ENCODE peak calls at places on chromosome 6, in six cellular contexts. One of them, this sample, is unnamed.

GRCh38 chr6:108721308-108721707 is 126.9 kb upstream of the ARMC2 start:
- DNase-seq in iris pigment epithelial cell: no peak
- DNase-seq in stimulated activated CD4-positive, alpha-beta T cell treated with anti-CD3 and anti-CD28 coated beads, Interleukin-4, amount 100 ng/mL, for 1 hour: no peak
- DNase-seq in activated CD4-positive, alpha-beta T cell treated with anti-CD3 and anti-CD28 coated beads, Interleukin-2, amount 10 ng/mL, durations not matched to agents 7 days and 5 days: no peak
- DNase-seq in amniotic stem cell: no peak
- DNase-seq in anterior cingulate cortex: no peak
- DNase-seq in this sample: no peak

GRCh38 chr6:136982928-136983327 is 60.8 kb downstream of the SLC35D3 start:
- DNase-seq in amniotic stem cell: no peak
- DNase-seq in anterior cingulate cortex: no peak
- DNase-seq in stimulated activated CD4-positive, alpha-beta T cell treated with anti-CD3 and anti-CD28 coated beads, Interleukin-4, amount 100 ng/mL, for 1 hour: no peak
- DNase-seq in activated CD4-positive, alpha-beta T cell treated with anti-CD3 and anti-CD28 coated beads, Interleukin-2, amount 10 ng/mL, durations not matched to agents 7 days and 5 days: no peak
- DNase-seq in iris pigment epithelial cell: no peak
- DNase-seq in this sample: no peak

GRCh38 chr6:125267806-125268523 is 33.8 kb downstream of the HDDC2 start:
- DNase-seq in iris pigment epithelial cell: peak
- DNase-seq in amniotic stem cell: no peak
- DNase-seq in activated CD4-positive, alpha-beta T cell treated with anti-CD3 and anti-CD28 coated beads, Interleukin-2, amount 10 ng/mL, durations not matched to agents 7 days and 5 days: no peak
- DNase-seq in anterior cingulate cortex: no peak
- DNase-seq in stimulated activated CD4-positive, alpha-beta T cell treated with anti-CD3 and anti-CD28 coated beads, Interleukin-4, amount 100 ng/mL, for 1 hour: no peak
- DNase-seq in this sample: peak

GRCh38 chr6:29965873-29966601 is 23.7 kb downstream of the HLA-A start:
- DNase-seq in iris pigment epithelial cell: no peak
- DNase-seq in amniotic stem cell: no peak
- DNase-seq in activated CD4-positive, alpha-beta T cell treated with anti-CD3 and anti-CD28 coated beads, Interleukin-2, amount 10 ng/mL, durations not matched to agents 7 days and 5 days: peak
- DNase-seq in stimulated activated CD4-positive, alpha-beta T cell treated with anti-CD3 and anti-CD28 coated beads, Interleukin-4, amount 100 ng/mL, for 1 hour: peak
- DNase-seq in anterior cingulate cortex: peak
- DNase-seq in this sample: peak

GRCh38 chr6:33620158-33620583 is 951 bp upstream of the ITPR3 start:
- DNase-seq in amniotic stem cell: no peak
- DNase-seq in iris pigment epithelial cell: peak
- DNase-seq in activated CD4-positive, alpha-beta T cell treated with anti-CD3 and anti-CD28 coated beads, Interleukin-2, amount 10 ng/mL, durations not matched to agents 7 days and 5 days: peak
- DNase-seq in anterior cingulate cortex: no peak
- DNase-seq in stimulated activated CD4-positive, alpha-beta T cell treated with anti-CD3 and anti-CD28 coated beads, Interleukin-4, amount 100 ng/mL, for 1 hour: peak
- DNase-seq in this sample: peak

GRCh38 chr6:30481213-30481964 is 7.9 kb upstream of the HLA-E start:
- DNase-seq in activated CD4-positive, alpha-beta T cell treated with anti-CD3 and anti-CD28 coated beads, Interleukin-2, amount 10 ng/mL, durations not matched to agents 7 days and 5 days: no peak
- DNase-seq in stimulated activated CD4-positive, alpha-beta T cell treated with anti-CD3 and anti-CD28 coated beads, Interleukin-4, amount 100 ng/mL, for 1 hour: no peak
- DNase-seq in amniotic stem cell: no peak
- DNase-seq in anterior cingulate cortex: no peak
- DNase-seq in iris pigment epithelial cell: no peak
- DNase-seq in this sample: no peak

GRCh38 chr6:25068866-25069265 is 133.1 kb upstream of the RIPOR2 start:
- DNase-seq in activated CD4-positive, alpha-beta T cell treated with anti-CD3 and anti-CD28 coated beads, Interleukin-2, amount 10 ng/mL, durations not matched to agents 7 days and 5 days: no peak
- DNase-seq in stimulated activated CD4-positive, alpha-beta T cell treated with anti-CD3 and anti-CD28 coated beads, Interleukin-4, amount 100 ng/mL, for 1 hour: no peak
- DNase-seq in iris pigment epithelial cell: no peak
- DNase-seq in amniotic stem cell: no peak
- DNase-seq in anterior cingulate cortex: no peak
- DNase-seq in this sample: no peak

GRCh38 chr6:163754866-163755265 is 340.3 kb downstream of the QKI start:
- DNase-seq in amniotic stem cell: no peak
- DNase-seq in anterior cingulate cortex: no peak
- DNase-seq in stimulated activated CD4-positive, alpha-beta T cell treated with anti-CD3 and anti-CD28 coated beads, Interleukin-4, amount 100 ng/mL, for 1 hour: no peak
- DNase-seq in activated CD4-positive, alpha-beta T cell treated with anti-CD3 and anti-CD28 coated beads, Interleukin-2, amount 10 ng/mL, durations not matched to agents 7 days and 5 days: no peak
- DNase-seq in iris pigment epithelial cell: no peak
- DNase-seq in this sample: no peak

GRCh38 chr6:4426916-4427315 is 291.5 kb upstream of the ECI2 start:
- DNase-seq in stimulated activated CD4-positive, alpha-beta T cell treated with anti-CD3 and anti-CD28 coated beads, Interleukin-4, amount 100 ng/mL, for 1 hour: no peak
- DNase-seq in iris pigment epithelial cell: no peak
- DNase-seq in activated CD4-positive, alpha-beta T cell treated with anti-CD3 and anti-CD28 coated beads, Interleukin-2, amount 10 ng/mL, durations not matched to agents 7 days and 5 days: no peak
- DNase-seq in anterior cingulate cortex: no peak
- DNase-seq in amniotic stem cell: no peak
- DNase-seq in this sample: no peak

GRCh38 chr6:80179691-80180090 is 73.2 kb downstream of the BCKDHB start:
- DNase-seq in stimulated activated CD4-positive, alpha-beta T cell treated with anti-CD3 and anti-CD28 coated beads, Interleukin-4, amount 100 ng/mL, for 1 hour: no peak
- DNase-seq in amniotic stem cell: no peak
- DNase-seq in iris pigment epithelial cell: no peak
- DNase-seq in anterior cingulate cortex: no peak
- DNase-seq in activated CD4-positive, alpha-beta T cell treated with anti-CD3 and anti-CD28 coated beads, Interleukin-2, amount 10 ng/mL, durations not matched to agents 7 days and 5 days: no peak
- DNase-seq in this sample: peak

GRCh38 chr6:158039178-158039557 is 57.5 kb downstream of the SYNJ2 start:
- DNase-seq in anterior cingulate cortex: no peak
- DNase-seq in stimulated activated CD4-positive, alpha-beta T cell treated with anti-CD3 and anti-CD28 coated beads, Interleukin-4, amount 100 ng/mL, for 1 hour: no peak
- DNase-seq in amniotic stem cell: no peak
- DNase-seq in iris pigment epithelial cell: peak
- DNase-seq in activated CD4-positive, alpha-beta T cell treated with anti-CD3 and anti-CD28 coated beads, Interleukin-2, amount 10 ng/mL, durations not matched to agents 7 days and 5 days: no peak
- DNase-seq in this sample: peak

GRCh38 chr6:132003516-132004178 is 52.5 kb upstream of the CCN2 start:
- DNase-seq in amniotic stem cell: no peak
- DNase-seq in anterior cingulate cortex: no peak
- DNase-seq in iris pigment epithelial cell: no peak
- DNase-seq in activated CD4-positive, alpha-beta T cell treated with anti-CD3 and anti-CD28 coated beads, Interleukin-2, amount 10 ng/mL, durations not matched to agents 7 days and 5 days: no peak
- DNase-seq in stimulated activated CD4-positive, alpha-beta T cell treated with anti-CD3 and anti-CD28 coated beads, Interleukin-4, amount 100 ng/mL, for 1 hour: no peak
- DNase-seq in this sample: no peak

GRCh38 chr6:41360314-41360685 is 24.9 kb downstream of the NCR2 start:
- DNase-seq in activated CD4-positive, alpha-beta T cell treated with anti-CD3 and anti-CD28 coated beads, Interleukin-2, amount 10 ng/mL, durations not matched to agents 7 days and 5 days: no peak
- DNase-seq in anterior cingulate cortex: no peak
- DNase-seq in amniotic stem cell: no peak
- DNase-seq in stimulated activated CD4-positive, alpha-beta T cell treated with anti-CD3 and anti-CD28 coated beads, Interleukin-4, amount 100 ng/mL, for 1 hour: no peak
- DNase-seq in iris pigment epithelial cell: no peak
- DNase-seq in this sample: no peak

GRCh38 chr6:46655803-46656202 is 3.0 kb downstream of the SLC25A27 start:
- DNase-seq in amniotic stem cell: no peak
- DNase-seq in stimulated activated CD4-positive, alpha-beta T cell treated with anti-CD3 and anti-CD28 coated beads, Interleukin-4, amount 100 ng/mL, for 1 hour: no peak
- DNase-seq in anterior cingulate cortex: no peak
- DNase-seq in iris pigment epithelial cell: no peak
- DNase-seq in activated CD4-positive, alpha-beta T cell treated with anti-CD3 and anti-CD28 coated beads, Interleukin-2, amount 10 ng/mL, durations not matched to agents 7 days and 5 days: no peak
- DNase-seq in this sample: peak

GRCh38 chr6:35856250-35856649 is 51.1 kb downstream of the LHFPL5 start:
- DNase-seq in activated CD4-positive, alpha-beta T cell treated with anti-CD3 and anti-CD28 coated beads, Interleukin-2, amount 10 ng/mL, durations not matched to agents 7 days and 5 days: no peak
- DNase-seq in stimulated activated CD4-positive, alpha-beta T cell treated with anti-CD3 and anti-CD28 coated beads, Interleukin-4, amount 100 ng/mL, for 1 hour: no peak
- DNase-seq in anterior cingulate cortex: no peak
- DNase-seq in amniotic stem cell: no peak
- DNase-seq in iris pigment epithelial cell: no peak
- DNase-seq in this sample: no peak

GRCh38 chr6:36933102-36933501 is 21.4 kb upstream of the PI16 start:
- DNase-seq in amniotic stem cell: no peak
- DNase-seq in anterior cingulate cortex: no peak
- DNase-seq in stimulated activated CD4-positive, alpha-beta T cell treated with anti-CD3 and anti-CD28 coated beads, Interleukin-4, amount 100 ng/mL, for 1 hour: no peak
- DNase-seq in activated CD4-positive, alpha-beta T cell treated with anti-CD3 and anti-CD28 coated beads, Interleukin-2, amount 10 ng/mL, durations not matched to agents 7 days and 5 days: no peak
- DNase-seq in iris pigment epithelial cell: peak
- DNase-seq in this sample: peak

GRCh38 chr6:144955853-144956252 is 670.7 kb downstream of the UTRN start:
- DNase-seq in amniotic stem cell: no peak
- DNase-seq in iris pigment epithelial cell: peak
- DNase-seq in stimulated activated CD4-positive, alpha-beta T cell treated with anti-CD3 and anti-CD28 coated beads, Interleukin-4, amount 100 ng/mL, for 1 hour: no peak
- DNase-seq in anterior cingulate cortex: no peak
- DNase-seq in activated CD4-positive, alpha-beta T cell treated with anti-CD3 and anti-CD28 coated beads, Interleukin-2, amount 10 ng/mL, durations not matched to agents 7 days and 5 days: no peak
- DNase-seq in this sample: peak

GRCh38 chr6:74749211-74750142 is 456.4 kb downstream of the COL12A1 start:
- DNase-seq in amniotic stem cell: peak
- DNase-seq in stimulated activated CD4-positive, alpha-beta T cell treated with anti-CD3 and anti-CD28 coated beads, Interleukin-4, amount 100 ng/mL, for 1 hour: no peak
- DNase-seq in activated CD4-positive, alpha-beta T cell treated with anti-CD3 and anti-CD28 coated beads, Interleukin-2, amount 10 ng/mL, durations not matched to agents 7 days and 5 days: no peak
- DNase-seq in iris pigment epithelial cell: peak
- DNase-seq in anterior cingulate cortex: no peak
- DNase-seq in this sample: peak

GRCh38 chr6:109420751-109421150 is 19.7 kb downstream of the PPIL6 start:
- DNase-seq in activated CD4-positive, alpha-beta T cell treated with anti-CD3 and anti-CD28 coated beads, Interleukin-2, amount 10 ng/mL, durations not matched to agents 7 days and 5 days: no peak
- DNase-seq in iris pigment epithelial cell: no peak
- DNase-seq in amniotic stem cell: no peak
- DNase-seq in anterior cingulate cortex: no peak
- DNase-seq in stimulated activated CD4-positive, alpha-beta T cell treated with anti-CD3 and anti-CD28 coated beads, Interleukin-4, amount 100 ng/mL, for 1 hour: no peak
- DNase-seq in this sample: peak

GRCh38 chr6:3390698-3391097 is 66.2 kb downstream of the SLC22A23 start:
- DNase-seq in iris pigment epithelial cell: peak
- DNase-seq in anterior cingulate cortex: no peak
- DNase-seq in stimulated activated CD4-positive, alpha-beta T cell treated with anti-CD3 and anti-CD28 coated beads, Interleukin-4, amount 100 ng/mL, for 1 hour: no peak
- DNase-seq in amniotic stem cell: no peak
- DNase-seq in activated CD4-positive, alpha-beta T cell treated with anti-CD3 and anti-CD28 coated beads, Interleukin-2, amount 10 ng/mL, durations not matched to agents 7 days and 5 days: no peak
- DNase-seq in this sample: peak

GRCh38 chr6:66926060-66926459 is 1219.0 kb upstream of the EYS start:
- DNase-seq in stimulated activated CD4-positive, alpha-beta T cell treated with anti-CD3 and anti-CD28 coated beads, Interleukin-4, amount 100 ng/mL, for 1 hour: no peak
- DNase-seq in iris pigment epithelial cell: peak
- DNase-seq in activated CD4-positive, alpha-beta T cell treated with anti-CD3 and anti-CD28 coated beads, Interleukin-2, amount 10 ng/mL, durations not matched to agents 7 days and 5 days: no peak
- DNase-seq in amniotic stem cell: no peak
- DNase-seq in anterior cingulate cortex: no peak
- DNase-seq in this sample: peak

GRCh38 chr6:122081921-122082320 is 317.5 kb upstream of the HSF2 start:
- DNase-seq in stimulated activated CD4-positive, alpha-beta T cell treated with anti-CD3 and anti-CD28 coated beads, Interleukin-4, amount 100 ng/mL, for 1 hour: no peak
- DNase-seq in iris pigment epithelial cell: no peak
- DNase-seq in activated CD4-positive, alpha-beta T cell treated with anti-CD3 and anti-CD28 coated beads, Interleukin-2, amount 10 ng/mL, durations not matched to agents 7 days and 5 days: no peak
- DNase-seq in amniotic stem cell: no peak
- DNase-seq in anterior cingulate cortex: no peak
- DNase-seq in this sample: peak

GRCh38 chr6:119299694-119300093 is 49.9 kb downstream of the MAN1A1 start:
- DNase-seq in iris pigment epithelial cell: no peak
- DNase-seq in stimulated activated CD4-positive, alpha-beta T cell treated with anti-CD3 and anti-CD28 coated beads, Interleukin-4, amount 100 ng/mL, for 1 hour: no peak
- DNase-seq in anterior cingulate cortex: no peak
- DNase-seq in activated CD4-positive, alpha-beta T cell treated with anti-CD3 and anti-CD28 coated beads, Interleukin-2, amount 10 ng/mL, durations not matched to agents 7 days and 5 days: no peak
- DNase-seq in amniotic stem cell: no peak
- DNase-seq in this sample: no peak

GRCh38 chr6:166460473-166461437 is 78.0 kb upstream of the MPC1 start:
- DNase-seq in anterior cingulate cortex: no peak
- DNase-seq in amniotic stem cell: no peak
- DNase-seq in activated CD4-positive, alpha-beta T cell treated with anti-CD3 and anti-CD28 coated beads, Interleukin-2, amount 10 ng/mL, durations not matched to agents 7 days and 5 days: no peak
- DNase-seq in iris pigment epithelial cell: peak
- DNase-seq in stimulated activated CD4-positive, alpha-beta T cell treated with anti-CD3 and anti-CD28 coated beads, Interleukin-4, amount 100 ng/mL, for 1 hour: no peak
- DNase-seq in this sample: peak

GRCh38 chr6:35181933-35182612 is 31.7 kb upstream of the SCUBE3 start:
- DNase-seq in stimulated activated CD4-positive, alpha-beta T cell treated with anti-CD3 and anti-CD28 coated beads, Interleukin-4, amount 100 ng/mL, for 1 hour: no peak
- DNase-seq in activated CD4-positive, alpha-beta T cell treated with anti-CD3 and anti-CD28 coated beads, Interleukin-2, amount 10 ng/mL, durations not matched to agents 7 days and 5 days: no peak
- DNase-seq in iris pigment epithelial cell: peak
- DNase-seq in anterior cingulate cortex: no peak
- DNase-seq in amniotic stem cell: no peak
- DNase-seq in this sample: peak

GRCh38 chr6:148128014-148128730 is 214.5 kb upstream of the SASH1 start:
- DNase-seq in activated CD4-positive, alpha-beta T cell treated with anti-CD3 and anti-CD28 coated beads, Interleukin-2, amount 10 ng/mL, durations not matched to agents 7 days and 5 days: no peak
- DNase-seq in anterior cingulate cortex: no peak
- DNase-seq in amniotic stem cell: no peak
- DNase-seq in stimulated activated CD4-positive, alpha-beta T cell treated with anti-CD3 and anti-CD28 coated beads, Interleukin-4, amount 100 ng/mL, for 1 hour: no peak
- DNase-seq in iris pigment epithelial cell: peak
- DNase-seq in this sample: peak

GRCh38 chr6:32291549-32291948 is 67.7 kb upstream of the NOTCH4 start:
- DNase-seq in activated CD4-positive, alpha-beta T cell treated with anti-CD3 and anti-CD28 coated beads, Interleukin-2, amount 10 ng/mL, durations not matched to agents 7 days and 5 days: no peak
- DNase-seq in iris pigment epithelial cell: no peak
- DNase-seq in anterior cingulate cortex: no peak
- DNase-seq in amniotic stem cell: no peak
- DNase-seq in stimulated activated CD4-positive, alpha-beta T cell treated with anti-CD3 and anti-CD28 coated beads, Interleukin-4, amount 100 ng/mL, for 1 hour: no peak
- DNase-seq in this sample: no peak

This sample was measured in M059J.